ENCODE peak calls at places on chromosomes 11 and 22, in six cellular contexts. U, V, H, O, S and P are unnamed samples.

GRCh38 chr11:8758619-8759169 is 76.1 kb downstream of the RPL27A start:
- DNase-seq in U (no peak), V (no peak), H (no peak), O (peak; percentile 57), S (no peak), P (no peak)

GRCh38 chr11:70891844-70892380 is 360.5 kb downstream of the SHANK2 start:
- DNase-seq in U (no peak), V (no peak), H (no peak), O (no peak), S (peak; percentile 21), P (no peak)

GRCh38 chr11:63564056-63564784 is 1.0 kb upstream of the PLAAT2 start:
- DNase-seq in U (no peak), V (peak; percentile 53), H (no peak), O (peak; percentile 22), S (no peak), P (no peak)

GRCh38 chr11:61899146-61899841 is 7.9 kb upstream of the FADS3 start:
- DNase-seq in U (peak; percentile 58), V (peak; percentile 90), H (peak; percentile 49), O (peak; percentile 91), S (peak; percentile 93), P (peak; percentile 63)

GRCh38 chr22:25120093-25120561 is 79.5 kb upstream of the CRYBB3 start:
- DNase-seq in U (peak; percentile 16), V (peak; percentile 61), H (peak; percentile 36), O (no peak), S (peak; percentile 79), P (peak; percentile 79)

GRCh38 chr11:100353083-100353482 is 334.0 kb upstream of the ARHGAP42 start:
- DNase-seq in U (no peak), V (no peak), H (no peak), O (no peak), S (no peak), P (no peak)

GRCh38 chr11:117176186-117176585 is 2.4 kb upstream of the SIDT2 start:
- DNase-seq in U (no peak), V (peak; percentile 4), H (no peak), O (no peak), S (no peak), P (peak; percentile 85)

GRCh38 chr11:101955701-101956100 is 39.4 kb upstream of the ANGPTL5 start:
- DNase-seq in U (no peak), V (no peak), H (no peak), O (no peak), S (no peak), P (no peak)

GRCh38 chr11:69841859-69842698 is 22.9 kb upstream of the FGF3 start:
- DNase-seq in U (peak; percentile 26), V (peak; percentile 34), H (no peak), O (no peak), S (no peak), P (no peak)

GRCh38 chr11:120134106-120134930 is 3.6 kb downstream of the TRIM29 start:
- DNase-seq in U (no peak), V (peak; percentile 0), H (no peak), O (peak; percentile 44), S (no peak), P (peak; percentile 8)

GRCh38 chr11:94794287-94795168 is 26.4 kb downstream of the AMOTL1 start:
- DNase-seq in U (peak; percentile 99), V (no peak), H (peak; percentile 44), O (peak; percentile 74), S (peak; percentile 51), P (peak; percentile 69)

GRCh38 chr11:73257342-73258103 is 14.6 kb upstream of the P2RY6 start:
- DNase-seq in U (peak; percentile 97), V (no peak), H (no peak), O (peak; percentile 57), S (no peak), P (no peak)

GRCh38 chr11:15845261-15845660 is 511.1 kb downstream of the SOX6 start:
- DNase-seq in U (no peak), V (no peak), H (peak; percentile 54), O (no peak), S (no peak), P (no peak)

GRCh38 chr11:62451243-62451626 is 32.4 kb downstream of the SCGB1A1 start:
- DNase-seq in U (no peak), V (no peak), H (no peak), O (no peak), S (no peak), P (no peak)

GRCh38 chr11:9574806-9575530 is 1.5 kb downstream of the WEE1 start:
- DNase-seq in U (peak; percentile 85), V (peak; percentile 77), H (peak; percentile 40), O (peak; percentile 90), S (no peak), P (peak; percentile 75)

GRCh38 chr11:72330131-72330727 is 86.3 kb upstream of the PHOX2A start:
- DNase-seq in U (no peak), V (no peak), H (no peak), O (no peak), S (no peak), P (no peak)

GRCh38 chr11:61072316-61073109 is 29.8 kb upstream of the CD5 start:
- DNase-seq in U (no peak), V (no peak), H (no peak), O (peak; percentile 58), S (no peak), P (no peak)

GRCh38 chr11:133656100-133656635 is 123.9 kb upstream of the OPCML start:
- DNase-seq in U (no peak), V (no peak), H (no peak), O (no peak), S (no peak), P (no peak)

GRCh38 chr11:68711114-68711513 is 26.8 kb downstream of the GAL start:
- DNase-seq in U (no peak), V (no peak), H (no peak), O (no peak), S (no peak), P (no peak)

GRCh38 chr11:43927925-43928707 is 14.3 kb upstream of the C11orf96 start:
- DNase-seq in U (no peak), V (no peak), H (no peak), O (no peak), S (no peak), P (no peak)

GRCh38 chr22:42786606-42787356 is 66.1 kb upstream of the A4GALT start:
- DNase-seq in U (no peak), V (no peak), H (no peak), O (no peak), S (peak; percentile 33), P (no peak)